ENCODE peak calls at places on chromosomes 3 and 15, in five cellular contexts. D, I, C, Y and G are unnamed samples.

GRCh38 chr3:131535596-131535995 is 32.8 kb upstream of the MRPL3 start:
- DNase-seq in D (no peak), Y (no peak), C (no peak), I (no peak), G (no peak)

GRCh38 chr15:79451361-79451999 is 19.3 kb downstream of the MINAR1 start:
- DNase-seq in Y (peak), I (no peak), D (no peak), C (no peak), G (no peak)

GRCh38 chr15:83695246-83695645 is 41.3 kb downstream of the ADAMTSL3 start:
- DNase-seq in I (no peak), C (no peak), Y (no peak), D (no peak), G (no peak)

GRCh38 chr3:153572165-153572564 is 410.1 kb downstream of the RAP2B start:
- DNase-seq in Y (no peak), C (no peak), D (no peak), I (no peak), G (no peak)

GRCh38 chr15:42359990-42360389 is 689 bp downstream of the CAPN3 start:
- DNase-seq in I (no peak), C (no peak), D (no peak), Y (no peak), G (no peak)

GRCh38 chr3:57683286-57683685 is 9.6 kb downstream of the DENND6A start:
- DNase-seq in C (no peak), I (no peak), Y (no peak), D (no peak), G (no peak)

GRCh38 chr3:54045416-54045815 is 76.9 kb upstream of the CACNA2D3 start:
- DNase-seq in D (no peak), I (no peak), Y (no peak), C (no peak), G (no peak)

GRCh38 chr3:53696401-53697172 is 149.6 kb downstream of the CHDH start:
- DNase-seq in Y (no peak), D (no peak), I (no peak), C (peak), G (no peak)

GRCh38 chr15:73607405-73607804 is 25.8 kb downstream of the NPTN start:
- DNase-seq in C (no peak), D (no peak), I (no peak), Y (no peak), G (no peak)

GRCh38 chr3:113169876-113170452 is 41.4 kb upstream of the BOC start:
- DNase-seq in D (no peak), I (no peak), Y (peak), C (no peak), G (no peak)

GRCh38 chr3:106208979-106209378 is 340.2 kb upstream of the CBLB start:
- DNase-seq in D (no peak), I (no peak), Y (no peak), C (no peak), G (no peak)

GRCh38 chr15:31485911-31486461 is 159.4 kb downstream of the KLF13 start:
- DNase-seq in Y (no peak), D (peak), C (peak), I (no peak), G (no peak)

GRCh38 chr3:24060055-24060454 is 115.0 kb downstream of the NR1D2 start:
- DNase-seq in Y (peak), D (no peak), I (no peak), C (no peak), G (no peak)

GRCh38 chr3:16203031-16203430 is 28.6 kb downstream of the GALNT15 start:
- DNase-seq in C (no peak), Y (no peak), I (no peak), D (no peak), G (no peak)

GRCh38 chr3:183488343-183488742 is 59.9 kb upstream of the MCF2L2 start:
- DNase-seq in I (no peak), C (peak), Y (no peak), D (peak), G (no peak)

GRCh38 chr15:33994005-33994615 is 25.8 kb downstream of the CHRM5 start:
- DNase-seq in C (no peak), D (no peak), Y (peak), I (no peak), G (no peak)

GRCh38 chr3:67335813-67336212 is 318.6 kb downstream of the SUCLG2 start:
- DNase-seq in Y (no peak), C (no peak), I (no peak), D (no peak), G (no peak)

GRCh38 chr3:149270180-149270579 is 48.6 kb upstream of the CP start:
- DNase-seq in D (no peak), Y (no peak), C (no peak), I (no peak), G (no peak)

DNA sequence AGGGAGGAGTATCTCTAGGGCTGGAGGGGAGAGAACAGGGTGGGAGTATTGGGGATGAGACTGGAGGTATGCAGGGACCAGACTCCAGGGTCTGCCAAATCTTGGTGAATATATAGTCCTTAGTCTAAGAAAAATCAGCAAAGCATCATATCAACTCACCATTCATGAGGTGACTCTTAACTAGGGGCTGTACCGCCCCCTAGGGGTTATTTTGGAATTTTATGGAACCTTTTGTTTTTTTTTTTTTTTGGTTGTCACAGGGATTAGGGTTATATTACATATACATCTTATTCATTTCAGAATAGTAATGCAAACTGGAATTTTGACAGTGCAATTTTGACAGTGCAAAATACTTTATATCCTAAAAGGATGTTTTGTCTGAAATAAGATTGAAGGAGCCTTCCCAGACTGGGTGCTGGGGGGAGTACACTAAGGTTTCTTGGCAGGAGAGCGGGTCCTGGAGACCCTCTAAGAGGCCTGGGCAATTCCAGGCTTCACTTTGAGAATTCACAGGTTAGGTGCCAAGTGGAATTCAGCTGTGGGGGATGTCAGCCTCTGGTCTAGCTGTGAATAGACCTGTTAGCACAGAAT is 7.5 kb downstream of the CMTM7 start:
- DNase-seq in Y (peak), D (no peak), C (no peak), I (no peak), G (no peak)
- TF ChIP-seq CTCF in Y (peak), D (no peak), C (no peak), I (peak), G (peak)

DNA sequence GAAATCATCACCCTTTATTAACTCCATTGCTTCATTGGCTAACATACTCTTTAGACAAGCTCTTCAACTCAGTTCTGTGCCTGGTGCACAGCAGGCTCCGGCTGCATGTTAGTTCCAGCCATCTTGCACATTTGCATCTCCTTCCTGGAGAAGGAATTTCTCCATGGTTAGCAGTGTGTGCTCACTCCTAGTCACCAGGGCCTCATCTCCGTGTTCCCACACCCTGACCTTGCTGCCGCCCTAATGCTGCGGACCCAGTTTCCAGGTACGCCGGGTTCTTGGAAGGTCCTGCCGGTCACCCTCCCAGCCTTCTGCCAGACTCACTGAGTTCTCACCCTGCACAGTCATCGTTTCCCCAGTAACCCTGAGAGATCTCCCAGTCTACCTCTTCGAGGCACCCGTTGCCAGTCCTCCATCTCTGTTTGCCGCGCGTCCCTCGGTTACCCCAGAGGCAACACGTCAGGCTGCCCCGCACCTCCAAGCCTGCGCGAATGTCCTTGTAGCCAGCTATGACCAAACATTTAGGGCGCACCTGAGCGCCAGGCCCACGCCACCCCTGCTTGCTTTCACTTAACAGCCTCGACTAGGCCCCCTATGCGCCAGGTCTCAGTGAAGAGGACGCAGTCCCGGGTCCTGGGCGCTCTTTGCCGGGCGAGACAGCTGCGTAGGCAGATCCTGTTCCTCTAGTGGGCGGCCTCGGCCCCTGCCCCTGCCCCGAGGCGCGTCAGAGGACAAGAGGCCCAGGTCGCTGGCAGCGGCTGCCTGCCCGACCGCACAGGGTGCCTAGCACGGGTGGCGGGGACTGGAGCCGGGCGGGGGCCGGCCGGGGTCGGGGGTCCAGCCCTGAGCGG is 744 bp upstream of the ZNF592 start:
- DNase-seq in D (peak), I (peak), C (peak), Y (peak), G (peak)
- TF ChIP-seq CTCF in D (no peak), I (no peak), C (no peak), Y (peak), G (no peak)

GRCh38 chr3:5071061-5071460 is 51.0 kb upstream of the ARL8B start:
- DNase-seq in D (no peak), I (no peak), C (no peak), Y (no peak), G (no peak)
- TF ChIP-seq CTCF in D (no peak), I (no peak), C (no peak), Y (no peak), G (no peak)

GRCh38 chr3:155846119-155846518 is 8.1 kb downstream of the SLC33A1 start:
- DNase-seq in D (no peak), Y (no peak), C (no peak), I (no peak), G (no peak)
- TF ChIP-seq CTCF in D (no peak), Y (no peak), C (no peak), I (no peak), G (no peak)

GRCh38 chr3:45546636-45547201 is 47.8 kb upstream of the LIMD1 start:
- DNase-seq in I (no peak), Y (peak), C (no peak), D (no peak), G (no peak)
- TF ChIP-seq CTCF in I (no peak), Y (peak), C (no peak), D (no peak), G (peak)